ENCODE peak calls at places on chromosome X, in eight cellular contexts. K is NB4, N is astrocyte, H is mucosa of descending colon, Y is upper lobe of right lung, J is lung, E is fibroblast of mammary gland, A is nephron progenitor cell. M is an unnamed sample.

GRCh38 chrX:123993326-123993725 is 31.8 kb downstream of the STAG2 start:
- DNase-seq in K (no peak), N (peak; percentile 80), H (no peak), Y (no peak), J (no peak), E (peak; percentile 78), A (no peak), M (no peak)

GRCh38 chrX:85922821-85923220 is 124.5 kb downstream of the CHM start:
- DNase-seq in K (peak; percentile 16), N (peak; percentile 60), H (no peak), Y (no peak), J (no peak), E (peak; percentile 95), A (no peak), M (no peak)

GRCh38 chrX:130224810-130225209 is 43.9 kb downstream of the ZNF280C start:
- DNase-seq in K (peak; percentile 72), N (no peak), H (no peak), Y (no peak), J (no peak), E (peak; percentile 15), A (no peak), M (no peak)

GRCh38 chrX:136268051-136269048 is 17.1 kb upstream of the MAP7D3 start:
- DNase-seq in K (peak; percentile 60), N (no peak), H (no peak), Y (no peak), J (no peak), E (peak; percentile 54), A (peak; percentile 35), M (peak; percentile 40)

GRCh38 chrX:16826207-16826606 is 39.9 kb downstream of the TXLNG start:
- DNase-seq in K (peak; percentile 57), N (peak; percentile 49), H (no peak), Y (no peak), J (no peak), E (peak; percentile 77), A (no peak), M (no peak)

GRCh38 chrX:113800955-113801354 is 782.9 kb upstream of the HTR2C start:
- DNase-seq in K (no peak), N (no peak), H (no peak), Y (no peak), J (no peak), E (no peak), A (no peak), M (no peak)

GRCh38 chrX:115531818-115532403 is 29.1 kb upstream of the PLS3 start:
- DNase-seq in K (no peak), N (peak; percentile 23), H (no peak), Y (no peak), J (peak; percentile 32), E (peak; percentile 61), A (no peak), M (no peak)

GRCh38 chrX:9619581-9619980 is 146.1 kb downstream of the GPR143 start:
- DNase-seq in K (no peak), N (no peak), H (no peak), Y (no peak), J (no peak), E (no peak), A (no peak), M (no peak)

GRCh38 chrX:130166503-130166777 is 799 bp upstream of the AIFM1 start:
- DNase-seq in K (no peak), N (no peak), H (no peak), Y (no peak), J (no peak), E (no peak), A (no peak), M (no peak)

GRCh38 chrX:105744291-105744690 is 78.0 kb upstream of the NRK start:
- DNase-seq in K (no peak), N (no peak), H (no peak), Y (no peak), J (no peak), E (no peak), A (no peak), M (no peak)

GRCh38 chrX:144616317-144616716 is 631.0 kb upstream of the SPANXN1 start:
- DNase-seq in K (no peak), N (peak; percentile 2), H (no peak), Y (no peak), J (no peak), E (no peak), A (no peak), M (no peak)

GRCh38 chrX:27883468-27884092 is 75.8 kb downstream of the MAGEB10 start:
- DNase-seq in K (no peak), N (peak; percentile 11), H (no peak), Y (no peak), J (no peak), E (no peak), A (no peak), M (no peak)

GRCh38 chrX:117768861-117769604 is 347.6 kb downstream of the KLHL13 start:
- DNase-seq in K (no peak), N (no peak), H (no peak), Y (no peak), J (no peak), E (no peak), A (no peak), M (no peak)

GRCh38 chrX:2316534-2316933 is 184.2 kb downstream of the DHRSX start:
- DNase-seq in K (no peak), N (peak; percentile 25), H (no peak), Y (no peak), J (no peak), E (no peak), A (no peak), M (no peak)

GRCh38 chrX:110795645-110796510 is at the start of gene CHRDL1:
- DNase-seq in K (no peak), N (peak; percentile 23), H (peak; percentile 28), Y (peak; percentile 69), J (no peak), E (peak; percentile 14), A (peak; percentile 71), M (peak; percentile 55)

GRCh38 chrX:13198762-13199064 is 121.1 kb downstream of the ATXN3L start:
- DNase-seq in K (no peak), N (no peak), H (no peak), Y (no peak), J (no peak), E (no peak), A (no peak), M (no peak)

GRCh38 chrX:41906515-41907165 is 16.7 kb downstream of the CASK start:
- DNase-seq in K (no peak), N (peak; percentile 56), H (no peak), Y (no peak), J (no peak), E (peak; percentile 23), A (no peak), M (no peak)

GRCh38 chrX:100654256-100654655 is 10.3 kb downstream of the SRPX2 start:
- DNase-seq in K (peak; percentile 8), N (no peak), H (no peak), Y (no peak), J (no peak), E (peak; percentile 64), A (no peak), M (peak; percentile 23)
- TF ChIP-seq CTCF in K (no peak), N (no peak), H (no peak), Y (no peak), J (no peak), E (peak; percentile 22), A (no peak), M (no peak)

GRCh38 chrX:45017946-45018345 is 145.0 kb downstream of the KDM6A start:
- DNase-seq in K (no peak), N (no peak), H (no peak), Y (no peak), J (no peak), E (no peak), A (no peak), M (no peak)
- TF ChIP-seq CTCF in K (no peak), N (no peak), H (no peak), Y (no peak), J (no peak), E (no peak), A (no peak), M (no peak)

DNA sequence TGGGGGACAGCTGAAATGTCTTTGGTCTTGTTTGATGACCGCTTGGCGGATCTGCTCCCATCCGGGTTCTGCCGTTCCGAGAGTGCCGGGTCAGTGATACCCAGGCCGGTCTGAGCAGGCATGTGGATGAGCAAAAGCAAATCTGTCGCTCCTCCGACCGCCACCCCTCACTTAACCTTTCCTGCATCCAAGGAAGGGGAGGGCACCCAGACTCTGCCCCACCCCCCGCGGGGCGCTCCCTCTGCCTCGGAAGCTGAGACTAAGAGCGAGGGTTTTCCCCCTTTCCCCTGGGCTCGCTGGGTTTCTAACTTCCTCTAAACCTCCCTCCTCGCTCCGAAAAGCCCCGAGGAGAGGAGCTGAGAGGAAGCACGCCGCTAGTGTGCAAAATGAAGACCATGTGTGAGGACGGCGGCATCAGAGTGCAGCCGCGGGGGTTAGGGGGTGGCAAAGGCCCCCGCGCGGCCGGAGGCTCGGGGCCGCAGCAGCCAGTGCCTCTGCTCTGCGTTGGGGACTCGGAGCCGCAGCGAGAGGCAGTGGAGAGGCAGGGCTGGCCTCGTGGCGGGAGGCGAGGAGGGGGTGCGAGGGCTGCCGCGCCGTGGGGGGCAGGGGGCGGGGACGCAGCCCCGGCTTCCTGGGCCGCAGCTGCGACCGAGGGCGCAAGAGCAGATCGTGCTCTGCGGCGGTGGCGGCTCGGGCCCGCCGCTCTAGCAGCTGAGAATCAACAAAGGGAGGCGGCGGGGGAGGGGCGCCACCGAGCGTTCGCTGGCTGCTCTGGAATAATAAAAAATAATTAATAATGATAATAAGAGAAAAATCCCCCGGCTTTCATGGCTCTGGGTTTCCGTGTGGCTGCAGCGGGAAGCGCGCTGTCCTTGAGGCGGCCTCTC is 55.8 kb upstream of the BCOR start:
- DNase-seq in K (peak; percentile 92), N (no peak), H (peak; percentile 72), Y (peak; percentile 76), J (no peak), E (no peak), A (peak; percentile 54), M (no peak)
- TF ChIP-seq CTCF in K (no peak), N (no peak), H (no peak), Y (no peak), J (no peak), E (no peak), A (no peak), M (no peak)

GRCh38 chrX:134758652-134759051 is 100.4 kb upstream of the PLAC1 start:
- DNase-seq in K (no peak), N (no peak), H (no peak), Y (no peak), J (no peak), E (no peak), A (no peak), M (no peak)

GRCh38 chrX:134760671-134761070 is 102.4 kb upstream of the PLAC1 start:
- DNase-seq in K (no peak), N (no peak), H (no peak), Y (no peak), J (no peak), E (peak; percentile 35), A (no peak), M (no peak)

GRCh38 chrX:134761788-134762187 is 103.5 kb upstream of the PLAC1 start:
- DNase-seq in K (peak; percentile 46), N (no peak), H (no peak), Y (no peak), J (no peak), E (peak; percentile 35), A (no peak), M (no peak)

DNA sequence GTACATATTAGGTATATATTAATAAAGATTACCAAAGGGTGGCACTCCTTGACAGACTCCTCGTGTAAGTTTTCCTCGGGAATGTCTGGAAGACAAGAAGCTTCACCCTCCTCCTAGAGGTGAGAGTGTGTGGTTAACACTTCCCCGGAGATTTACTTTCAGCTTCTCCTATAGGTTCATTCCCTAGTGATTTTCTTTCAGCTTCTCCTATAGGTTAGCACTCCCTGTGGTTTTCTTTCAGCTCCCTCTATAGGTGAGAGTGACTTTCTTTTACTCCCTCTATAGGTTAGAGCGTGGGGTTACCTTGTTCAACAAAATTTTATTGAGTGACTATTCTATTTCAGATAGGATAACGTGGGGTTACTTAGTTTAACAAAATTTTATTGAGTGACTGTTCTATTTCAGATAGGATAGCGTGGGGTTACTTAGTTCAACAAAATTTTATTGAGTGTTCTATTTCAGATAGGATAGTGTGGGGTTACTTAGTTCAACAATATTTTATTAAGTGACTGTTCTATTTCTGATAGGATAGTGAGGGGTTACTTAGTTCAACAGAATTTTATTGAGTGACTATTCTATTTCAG is 106.0 kb upstream of the PLAC1 start:
- DNase-seq in K (peak; percentile 60), N (no peak), H (no peak), Y (no peak), J (no peak), E (peak; percentile 46), A (no peak), M (no peak)
- TF ChIP-seq CTCF in K (peak; percentile 28), N (peak; percentile 5), H (no peak), Y (no peak), J (no peak), E (peak; percentile 36), A (no peak), M (peak; percentile 17)